ENCODE peak calls at places on chromosomes 2 and 18, in five cellular contexts. V is choroid plexus epithelial cell, I is mesendoderm, R is fibroblast of pulmonary artery, N is skeletal muscle cell. B is an unnamed sample.

GRCh38 chr2:68336192-68336591 is 16.4 kb upstream of the CNRIP1 start:
- DNase-seq in I (no peak), N (peak), R (peak), V (peak), B (peak)

GRCh38 chr18:26417190-26417589 is 131.2 kb downstream of the KCTD1 start:
- DNase-seq in R (no peak), N (no peak), I (no peak), V (no peak), B (no peak)

GRCh38 chr2:102983786-102984185 is 222.0 kb downstream of the TMEM182 start:
- DNase-seq in V (no peak), I (no peak), R (no peak), N (no peak), B (no peak)

GRCh38 chr2:158624961-158625360 is 168.2 kb downstream of the PKP4 start:
- DNase-seq in R (no peak), N (no peak), I (no peak), V (no peak), B (no peak)

GRCh38 chr2:241356871-241357260 is 781 bp downstream of the FARP2 start:
- DNase-seq in V (no peak), N (no peak), I (no peak), R (no peak), B (no peak)

GRCh38 chr2:45585267-45585861 is 25.7 kb downstream of the SRBD1 start:
- DNase-seq in V (peak), N (no peak), R (peak), I (peak), B (no peak)

GRCh38 chr2:207902822-207903221 is 122.5 kb downstream of the PLEKHM3 start:
- DNase-seq in R (peak), V (peak), I (no peak), N (no peak), B (no peak)

GRCh38 chr18:58497845-58498244 is 131.0 kb downstream of the ALPK2 start:
- DNase-seq in R (peak), I (peak), N (no peak), V (peak), B (no peak)

GRCh38 chr2:44005831-44006230 is 10.0 kb upstream of the LRPPRC start:
- DNase-seq in V (no peak), N (no peak), R (no peak), I (no peak), B (peak)

GRCh38 chr18:48844271-48844670 is 106.5 kb downstream of the SMAD7 start:
- DNase-seq in I (no peak), V (no peak), R (no peak), N (no peak), B (no peak)

DNA sequence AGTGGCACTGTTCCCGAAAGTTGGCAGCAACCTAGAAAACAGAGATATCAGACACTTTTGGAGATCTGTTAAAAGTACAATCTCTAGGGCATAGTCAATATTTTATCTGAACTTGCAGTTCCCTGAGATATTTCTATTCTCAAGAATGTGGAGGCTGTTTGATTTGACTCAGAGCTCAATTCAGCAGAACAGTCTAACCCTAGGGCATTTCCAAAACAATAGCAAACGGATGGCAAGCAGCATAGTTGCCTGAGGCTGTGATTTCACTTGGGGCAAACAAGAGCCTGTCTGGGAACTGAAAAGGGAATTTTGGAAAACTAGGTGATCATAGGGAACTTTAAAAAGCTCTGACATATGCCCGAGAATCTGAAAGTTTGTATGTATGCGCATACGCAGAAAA is 772.8 kb upstream of the LRRTM1 start:
- DNase-seq in V (no peak), I (peak), R (no peak), N (no peak), B (no peak)
- H3K4me3 ChIP-seq in V (no peak), I (no peak), R (no peak), N (no peak), B (no peak)

DNA sequence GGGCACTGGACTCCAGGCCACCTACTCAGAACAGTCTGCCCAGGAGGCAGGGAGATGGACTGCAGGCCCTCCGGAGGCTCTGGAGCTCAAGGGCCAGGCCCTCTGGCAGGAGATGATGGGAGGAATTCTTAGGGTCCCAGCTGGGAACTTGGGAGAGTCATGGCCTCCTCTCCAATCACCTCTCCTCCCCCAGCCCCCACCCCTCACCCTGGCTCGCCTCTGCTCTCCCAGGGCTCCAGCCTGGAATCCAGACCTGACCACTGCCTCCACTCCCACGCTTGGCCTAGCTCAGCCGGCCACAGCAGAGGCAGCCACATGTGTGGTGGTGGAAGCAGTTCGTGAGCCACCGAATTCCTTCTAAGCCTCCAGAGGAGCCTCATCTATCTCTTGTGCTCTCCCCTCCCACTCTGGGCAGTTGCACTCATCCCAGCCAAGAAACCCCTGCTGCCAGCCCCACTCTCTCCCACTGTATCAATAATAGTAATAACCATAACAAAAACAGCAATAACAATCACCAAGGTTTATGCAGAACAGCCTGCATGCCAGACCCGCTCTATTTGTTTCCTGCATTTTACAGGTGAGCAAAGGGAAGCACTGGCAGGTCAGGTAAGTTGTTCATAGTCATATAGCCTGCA is 67.4 kb downstream of the TNS1 start:
- DNase-seq in V (peak), R (peak), N (peak), I (no peak), B (no peak)
- H3K4me3 ChIP-seq in V (no peak), R (no peak), N (no peak), I (no peak), B (no peak)

GRCh38 chr2:24482256-24482971 is 8.6 kb upstream of the NCOA1 start:
- DNase-seq in N (no peak), I (no peak), V (no peak), R (no peak), B (no peak)
- H3K4me3 ChIP-seq in N (no peak), I (no peak), V (no peak), R (no peak), B (no peak)

DNA sequence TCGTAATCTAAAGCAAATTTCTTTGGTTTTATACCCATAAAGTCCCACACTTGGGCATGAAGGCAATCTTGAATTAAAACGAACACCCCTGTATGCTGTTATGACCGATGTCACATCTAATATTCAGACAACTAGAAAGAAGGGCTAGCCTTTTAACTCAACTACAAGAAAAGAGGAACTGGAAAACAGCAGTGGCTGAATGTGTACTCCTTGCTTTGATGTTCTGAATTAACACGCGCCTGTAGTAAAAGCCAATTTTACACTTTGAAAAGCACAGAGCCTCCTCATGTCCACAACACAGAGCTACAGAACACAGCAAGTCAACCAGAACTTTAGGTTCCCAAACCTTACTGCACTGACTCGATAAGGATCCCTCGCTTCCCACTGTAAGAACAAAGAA is 147.6 kb downstream of the HDAC4 start:
- DNase-seq in I (no peak), N (no peak), R (no peak), V (no peak), B (no peak)
- H3K4me3 ChIP-seq in I (no peak), N (no peak), R (no peak), V (no peak), B (no peak)

GRCh38 chr2:218895326-218895725 is 14.7 kb downstream of the WNT10A start:
- DNase-seq in R (no peak), N (no peak), I (peak), V (no peak), B (no peak)
- H3K4me3 ChIP-seq in R (no peak), N (no peak), I (no peak), V (no peak), B (no peak)